ENCODE peak calls at places on chromosome 20, in five cellular contexts. O is OCI-LY7, M is GM23338, C is mucosa of descending colon, R is psoas muscle. H is an unnamed sample.

GRCh38 chr20:18728165-18728866 is 85.3 kb upstream of the SCP2D1 start:
- DNase-seq in R (no peak), C (no peak), O (peak; percentile 79), M (no peak), H (no peak)

GRCh38 chr20:39269031-39269461 is 306.9 kb downstream of the DHX35 start:
- DNase-seq in M (peak; percentile 75), C (no peak), R (peak; percentile 55), O (peak; percentile 43), H (peak; percentile 84)

GRCh38 chr20:16647875-16648597 is 74.8 kb upstream of the KIF16B start:
- DNase-seq in R (no peak), O (no peak), M (no peak), C (no peak), H (no peak)

GRCh38 chr20:45061244-45061643 is 39.7 kb downstream of the KCNS1 start:
- DNase-seq in R (no peak), C (no peak), M (no peak), O (no peak), H (no peak)

GRCh38 chr20:728022-728944 is 40.0 kb downstream of the SLC52A3 start:
- DNase-seq in O (peak; percentile 7), M (peak; percentile 92), R (peak; percentile 41), C (no peak), H (peak; percentile 74)

GRCh38 chr20:62523473-62524203 is 47.8 kb upstream of the GATA5 start:
- DNase-seq in M (peak; percentile 69), C (no peak), R (no peak), O (no peak), H (no peak)

GRCh38 chr20:18638768-18639167 is 50.9 kb downstream of the DTD1 start:
- DNase-seq in C (no peak), M (no peak), O (no peak), R (no peak), H (no peak)

GRCh38 chr20:13533946-13534345 is 104.8 kb downstream of the TASP1 start:
- DNase-seq in R (no peak), C (no peak), M (no peak), O (no peak), H (no peak)

GRCh38 chr20:36062799-36063198 is 91.7 kb upstream of the EPB41L1 start:
- DNase-seq in C (no peak), M (no peak), R (no peak), O (no peak), H (no peak)

GRCh38 chr20:46764068-46764467 is 54.6 kb downstream of the SLC2A10 start:
- DNase-seq in O (no peak), C (no peak), M (no peak), R (no peak), H (no peak)

GRCh38 chr20:34891166-34892062 is 15.0 kb downstream of the ACSS2 start:
- DNase-seq in O (no peak), R (no peak), C (no peak), M (no peak), H (no peak)

GRCh38 chr20:12748359-12748994 is 260.3 kb upstream of the SPTLC3 start:
- DNase-seq in M (peak; percentile 37), R (no peak), C (no peak), O (no peak), H (no peak)

GRCh38 chr20:20734475-20734948 is 22.1 kb upstream of the RALGAPA2 start:
- DNase-seq in O (no peak), C (no peak), M (peak; percentile 15), R (no peak), H (no peak)

GRCh38 chr20:43959079-43959919 is 44.6 kb downstream of the TOX2 start:
- DNase-seq in O (peak; percentile 20), C (no peak), R (no peak), M (no peak), H (peak; percentile 72)

GRCh38 chr20:34037767-34038166 is 44.1 kb downstream of the RALY start:
- DNase-seq in C (no peak), M (no peak), O (no peak), R (peak; percentile 24), H (no peak)

GRCh38 chr20:20731000-20731944 is 18.8 kb upstream of the RALGAPA2 start:
- DNase-seq in M (no peak), R (no peak), C (no peak), O (no peak), H (no peak)

GRCh38 chr20:62258499-62259293 is 20.4 kb downstream of the OSBPL2 start:
- DNase-seq in C (no peak), M (no peak), O (no peak), R (peak; percentile 78), H (no peak)

GRCh38 chr20:14986026-14986655 is 648.7 kb upstream of the FLRT3 start:
- DNase-seq in O (no peak), R (no peak), C (peak; percentile 70), M (no peak), H (no peak)

GRCh38 chr20:4795394-4795793 is 73.7 kb downstream of the PRND start:
- DNase-seq in O (no peak), R (no peak), M (peak; percentile 53), C (no peak), H (no peak)

GRCh38 chr20:6767536-6768227 is at the start of gene BMP2:
- DNase-seq in C (peak; percentile 70), O (no peak), R (peak; percentile 60), M (peak; percentile 61), H (peak; percentile 81)

GRCh38 chr20:40687384-40688128 is 1.5 kb downstream of the MAFB start:
- DNase-seq in C (no peak), R (peak; percentile 58), O (no peak), M (peak; percentile 73), H (peak; percentile 83)

GRCh38 chr20:2799271-2799670 is 1.2 kb downstream of the CPXM1 start:
- DNase-seq in C (no peak), M (peak; percentile 17), R (no peak), O (no peak), H (no peak)

GRCh38 chr20:5061209-5061608 is 58.5 kb downstream of the PCNA start:
- DNase-seq in R (no peak), M (peak; percentile 28), O (no peak), C (no peak), H (no peak)

GRCh38 chr20:32287231-32287638 is 9.8 kb downstream of the KIF3B start:
- DNase-seq in M (no peak), R (no peak), C (no peak), O (no peak), H (peak; percentile 36)
- H3K4me1 ChIP-seq in M (no peaks in the 10 kb centered on the region), R (peaks cover 19% of the 10 kb centered on the region), C (peaks cover 20% of the 10 kb centered on the region), O (peaks cover 77% of the 10 kb centered on the region), H (peaks cover 26% of the 10 kb centered on the region)

DNA sequence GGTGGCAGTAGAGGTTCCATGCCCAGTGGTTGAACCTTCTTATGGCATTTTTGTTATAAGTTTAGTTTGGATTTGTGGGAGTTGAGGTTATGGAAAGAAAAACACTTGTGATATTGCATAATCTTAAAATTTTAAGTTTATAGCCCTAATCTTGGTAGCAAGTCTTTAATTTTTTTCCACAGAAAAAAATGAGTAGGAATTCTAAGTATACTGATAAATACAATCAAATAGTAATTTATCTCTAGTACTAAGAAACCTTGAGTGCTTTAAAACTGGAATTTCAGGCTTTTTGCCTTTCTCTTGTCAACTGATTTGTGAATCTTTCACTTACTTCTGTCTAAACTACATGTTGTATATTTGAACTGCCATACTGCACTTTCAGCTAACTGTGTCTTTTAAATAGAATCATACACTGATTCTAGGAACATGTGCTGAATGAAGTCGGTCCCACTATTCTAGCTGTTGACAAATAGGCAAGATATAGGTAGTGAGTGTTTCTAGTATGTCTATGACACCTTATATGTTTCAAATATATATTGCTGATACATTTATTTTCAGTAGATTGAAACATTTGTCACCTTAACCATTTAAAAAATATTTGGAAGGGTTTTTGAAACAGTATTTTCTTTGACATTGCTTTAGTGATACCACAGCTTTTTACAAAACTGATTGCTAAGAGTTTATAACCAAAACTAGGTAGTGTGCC is 2.4 kb downstream of the PARD6B start:
- DNase-seq in M (no peak), C (no peak), O (no peak), R (no peak), H (no peak)
- H3K4me3 ChIP-seq in M (no peak overlapping the region), C (no peak overlapping the region), O (no peak overlapping the region), R (no peak overlapping the region), H (no peak overlapping the region)

GRCh38 chr20:63847374-63848002 is 13.8 kb upstream of the ABHD16B start:
- DNase-seq in M (peak; percentile 90), O (no peak), C (no peak), R (no peak), H (peak; percentile 78)

GRCh38 chr20:63846128-63846771 is 15.0 kb upstream of the ABHD16B start:
- DNase-seq in C (no peak), R (peak; percentile 58), M (peak; percentile 89), O (no peak), H (peak; percentile 85)

GRCh38 chr20:63850689-63851547 is 10.4 kb upstream of the ABHD16B start:
- DNase-seq in O (no peak), R (peak; percentile 4), C (no peak), M (no peak), H (no peak)

GRCh38 chr20:63846938-63847373 is 14.3 kb upstream of the ABHD16B start:
- DNase-seq in M (no peak), C (no peak), R (no peak), O (no peak), H (no peak)

DNA sequence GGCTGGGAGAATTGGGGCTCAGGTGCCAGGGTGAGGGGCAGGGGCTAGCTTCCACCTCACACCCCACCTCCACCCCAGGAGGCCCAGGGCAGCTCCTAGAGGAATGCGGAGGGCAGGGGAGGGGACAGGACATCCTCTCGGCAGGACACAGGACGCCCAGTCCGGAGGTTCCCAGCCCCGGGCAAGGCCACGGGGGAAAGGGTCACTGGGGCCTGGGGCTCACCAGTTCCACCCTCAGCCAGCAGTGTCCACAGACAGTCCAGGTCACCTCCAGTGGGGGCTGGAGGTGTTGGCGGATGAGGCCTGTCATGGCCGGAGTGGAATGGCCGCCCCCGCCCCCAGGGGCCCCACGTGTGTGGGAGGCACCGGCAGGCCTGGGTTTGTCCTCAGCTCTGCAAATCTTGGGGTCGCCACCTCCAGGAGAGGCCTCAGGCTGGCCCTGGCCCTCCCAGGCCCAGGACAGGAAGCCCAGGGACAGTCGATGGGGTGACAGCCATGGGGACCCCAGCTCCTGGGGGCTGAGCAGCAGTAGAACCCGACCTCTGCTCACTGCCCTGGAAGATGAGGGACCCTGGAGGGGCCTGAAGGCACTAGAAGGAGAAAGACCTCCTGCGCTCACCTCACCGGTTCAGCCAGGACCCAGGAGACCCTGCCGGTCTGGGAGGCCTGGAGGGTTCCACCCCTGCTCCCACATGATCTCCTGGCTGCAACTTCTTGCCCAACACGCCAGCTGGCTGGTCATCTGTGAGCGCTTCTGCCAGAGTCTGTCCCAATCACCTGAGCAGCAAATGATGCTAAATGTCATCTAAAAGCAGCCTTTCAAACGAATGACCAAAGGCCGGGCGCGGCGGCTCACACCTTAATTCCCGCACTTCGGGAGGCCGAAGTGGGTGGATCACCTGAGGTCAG is 13.0 kb upstream of the ABHD16B start:
- DNase-seq in C (no peak), R (no peak), M (no peak), O (no peak), H (peak; percentile 78)
- H3K4me1 ChIP-seq in C (no peaks in the 10 kb centered on the region), R (peaks cover 9% of the 10 kb centered on the region), M (peaks cover 35% of the 10 kb centered on the region), O (no peaks in the 10 kb centered on the region), H (peaks cover 18% of the 10 kb centered on the region)

DNA sequence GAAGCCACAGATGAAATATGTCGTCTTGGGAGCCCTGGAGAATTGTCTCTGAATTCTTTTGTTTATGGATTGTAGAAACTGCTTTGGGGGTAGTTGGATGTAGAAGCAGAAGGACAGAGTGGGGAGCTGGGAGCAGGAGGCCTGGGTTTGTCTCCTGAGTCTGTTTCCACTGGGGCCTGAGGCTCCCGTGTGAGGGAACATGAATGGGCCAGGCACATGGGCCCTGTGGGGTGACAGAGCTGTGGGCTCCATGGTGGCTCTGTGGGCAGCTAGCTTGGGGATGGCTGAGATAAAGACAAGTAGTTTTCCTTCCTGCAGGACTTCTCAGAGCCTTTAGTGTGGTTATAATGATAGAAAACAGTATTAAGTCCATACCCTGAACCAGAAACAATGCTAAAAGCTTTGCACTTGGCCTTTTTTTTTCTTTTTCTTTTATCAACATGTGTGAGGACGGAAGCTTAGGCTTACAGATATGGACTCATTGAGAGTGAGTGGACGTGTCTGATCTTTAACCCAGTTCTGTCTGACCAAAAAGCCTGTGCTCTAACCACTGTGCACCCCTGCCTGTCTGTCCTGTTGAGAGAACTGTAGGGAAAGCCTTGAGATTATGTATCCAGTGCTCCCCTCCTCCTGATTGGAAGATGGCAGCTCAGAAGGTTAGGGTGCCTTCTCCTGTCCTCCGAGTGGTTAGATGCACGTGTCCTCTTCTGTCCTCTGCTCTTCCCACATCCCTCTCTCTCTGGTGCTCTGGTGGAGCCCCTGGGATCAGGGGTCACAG is 98.3 kb downstream of the CDH26 start:
- DNase-seq in C (no peak), R (no peak), O (no peak), M (no peak), H (no peak)
- H3K4me3 ChIP-seq in C (no peak overlapping the region), R (no peak overlapping the region), O (no peak overlapping the region), M (no peak overlapping the region), H (peak overlapping the region; percentile 23)